ENCODE peak calls at places on chromosome 1, in ten cellular contexts. F is endothelial cell; Q is A673; Y is CD8-positive, alpha-beta T cell; M is AG10803; G is prostate gland; K is WTC11; T is fibroblast of lung; H is body of pancreas; J is GM12865. S is an unnamed sample.

GRCh38 chr1:167273027-167273800 is 52.5 kb downstream of the POU2F1 start:
- DNase-seq in F (no peak), Q (peak), Y (no peak), M (peak), G (no peak), K (no peak), T (peak), H (no peak), J (no peak), S (no peak)

GRCh38 chr1:34341896-34342295 is 165.2 kb downstream of the C1orf94 start:
- DNase-seq in F (no peak), Q (no peak), Y (no peak), M (no peak), G (no peak), K (no peak), T (no peak), H (no peak), J (no peak), S (no peak)

GRCh38 chr1:109827466-109827865 is 63.7 kb upstream of the EPS8L3 start:
- DNase-seq in F (no peak), Q (no peak), Y (no peak), M (peak), G (no peak), K (no peak), T (peak), H (no peak), J (no peak), S (no peak)

GRCh38 chr1:35449334-35450008 is 107.7 kb downstream of the KIAA0319L start:
- DNase-seq in F (no peak), Q (no peak), Y (no peak), M (peak), G (no peak), K (no peak), T (peak), H (no peak), J (no peak), S (no peak)

GRCh38 chr1:47963568-47963973 is 33.6 kb downstream of the TRABD2B start:
- DNase-seq in F (no peak), Q (no peak), Y (no peak), M (no peak), G (peak), K (no peak), T (peak), H (peak), J (no peak), S (no peak)

GRCh38 chr1:40078512-40079333 is 18.3 kb downstream of the PPT1 start:
- DNase-seq in F (peak), Q (peak), Y (peak), M (peak), G (peak), K (peak), T (peak), H (peak), J (peak), S (peak)

GRCh38 chr1:89865498-89866385 is 44.9 kb downstream of the LRRC8D start:
- DNase-seq in F (no peak), Q (peak), Y (no peak), M (peak), G (no peak), K (no peak), T (peak), H (no peak), J (no peak), S (no peak)

GRCh38 chr1:111197598-111198289 is 2.7 kb downstream of the DENND2D start:
- DNase-seq in F (peak), Q (peak), Y (peak), M (peak), G (no peak), K (peak), T (no peak), H (peak), J (peak), S (no peak)

GRCh38 chr1:23416964-23417363 is 7.6 kb downstream of the TCEA3 start:
- DNase-seq in F (no peak), Q (no peak), Y (no peak), M (no peak), G (no peak), K (no peak), T (no peak), H (no peak), J (no peak), S (no peak)

GRCh38 chr1:159076753-159077656 is at the start of gene AIM2:
- DNase-seq in F (no peak), Q (peak), Y (peak), M (peak), G (no peak), K (no peak), T (no peak), H (peak), J (peak), S (peak)

GRCh38 chr1:30777060-30777905 is 19.7 kb upstream of the LAPTM5 start:
- DNase-seq in F (no peak), Q (peak), Y (no peak), M (no peak), G (no peak), K (no peak), T (no peak), H (no peak), J (no peak), S (no peak)

GRCh38 chr1:99648107-99648506 is 2.2 kb downstream of the PALMD start:
- DNase-seq in F (no peak), Q (peak), Y (no peak), M (no peak), G (peak), K (peak), T (no peak), H (peak), J (no peak), S (no peak)

GRCh38 chr1:173190101-173190895 is 16.8 kb downstream of the TNFSF4 start:
- DNase-seq in F (no peak), Q (peak), Y (no peak), M (peak), G (peak), K (no peak), T (peak), H (peak), J (no peak), S (peak)

GRCh38 chr1:9476790-9477463 is 62.3 kb upstream of the SLC25A33 start:
- DNase-seq in F (no peak), Q (no peak), Y (no peak), M (no peak), G (no peak), K (no peak), T (no peak), H (no peak), J (peak), S (no peak)

GRCh38 chr1:77514871-77515776 is 167.3 kb downstream of the ZZZ3 start:
- DNase-seq in F (peak), Q (peak), Y (no peak), M (peak), G (no peak), K (peak), T (peak), H (no peak), J (no peak), S (no peak)

GRCh38 chr1:167915528-167916102 is 1.7 kb upstream of the ADCY10 start:
- DNase-seq in F (no peak), Q (no peak), Y (no peak), M (no peak), G (no peak), K (no peak), T (no peak), H (no peak), J (no peak), S (no peak)

GRCh38 chr1:151547119-151547899 is 7.2 kb downstream of the TUFT1 start:
- DNase-seq in F (peak), Q (peak), Y (no peak), M (peak), G (peak), K (peak), T (peak), H (peak), J (no peak), S (peak)

GRCh38 chr1:10867138-10867721 is 70.8 kb upstream of the CASZ1 start:
- DNase-seq in F (peak), Q (peak), Y (peak), M (no peak), G (peak), K (peak), T (peak), H (peak), J (peak), S (peak)

GRCh38 chr1:241654641-241655040 is 2.6 kb downstream of the WDR64 start:
- DNase-seq in F (no peak), Q (no peak), Y (no peak), M (no peak), G (no peak), K (no peak), T (no peak), H (no peak), J (no peak), S (no peak)

GRCh38 chr1:66761273-66761672 is 9.0 kb downstream of the DYNLT5 start:
- DNase-seq in F (no peak), Q (peak), Y (no peak), M (peak), G (no peak), K (no peak), T (peak), H (no peak), J (no peak), S (no peak)
- TF ChIP-seq CTCF in F (no peak), Q (peak), Y (no peak), M (peak), G (no peak), K (no peak), T (peak), H (no peak), J (no peak), S (no peak)

GRCh38 chr1:112714313-112715263 is 544 bp downstream of the PPM1J start:
- DNase-seq in F (peak), Q (no peak), Y (no peak), M (no peak), G (no peak), K (no peak), T (no peak), H (no peak), J (no peak), S (no peak)
- TF ChIP-seq CTCF in F (no peak), Q (peak), Y (no peak), M (no peak), G (no peak), K (no peak), T (no peak), H (no peak), J (no peak), S (no peak)

GRCh38 chr1:218904401-218904800 is 269.3 kb upstream of the LYPLAL1 start:
- DNase-seq in F (peak), Q (no peak), Y (no peak), M (no peak), G (no peak), K (no peak), T (no peak), H (no peak), J (no peak), S (no peak)
- TF ChIP-seq CTCF in F (no peak), Q (no peak), Y (no peak), M (no peak), G (no peak), K (no peak), T (no peak), H (no peak), J (no peak), S (no peak)

DNA sequence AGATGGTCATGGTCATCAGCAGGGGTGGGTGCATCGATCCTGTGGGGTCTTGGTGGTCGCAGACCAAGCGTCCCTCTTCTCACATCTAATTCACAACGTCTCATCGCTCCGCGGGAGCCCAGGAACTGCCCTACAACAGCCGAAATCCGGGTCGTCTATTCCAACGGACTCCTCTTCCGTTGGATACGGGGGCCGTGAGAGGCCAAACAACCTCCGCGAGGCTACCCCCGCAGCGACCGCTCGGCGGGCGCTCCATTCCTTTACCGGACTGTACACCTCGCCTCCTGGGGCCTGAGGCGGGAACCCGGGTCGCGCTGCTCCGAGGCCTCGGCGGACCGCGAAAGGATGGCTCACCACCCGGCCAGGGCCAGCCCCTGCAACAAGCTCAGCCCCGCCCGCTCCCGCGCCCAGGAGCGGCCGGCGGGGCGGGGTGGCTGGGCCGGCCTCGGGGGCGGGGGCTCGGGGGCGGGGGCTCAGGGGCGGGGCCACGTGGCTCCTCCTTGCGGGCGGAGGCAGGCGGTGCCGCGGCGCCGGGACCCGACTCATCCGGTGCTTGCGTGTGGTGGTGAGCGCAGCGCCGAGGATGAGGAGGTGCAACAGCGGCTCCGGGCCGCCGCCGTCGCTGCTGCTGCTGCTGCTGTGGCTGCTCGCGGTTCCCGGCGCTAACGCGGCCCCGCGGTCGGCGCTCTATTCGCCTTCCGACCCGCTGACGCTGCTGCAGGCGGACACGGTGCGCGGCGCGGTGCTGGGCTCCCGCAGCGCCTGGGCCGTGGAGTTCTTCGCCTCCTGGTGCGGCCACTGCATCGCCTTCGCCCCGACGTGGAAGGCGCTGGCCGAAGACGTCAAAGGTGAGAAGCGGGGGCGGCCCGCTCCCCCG is at the start of gene QSOX1:
- DNase-seq in F (peak), Q (peak), Y (peak), M (peak), G (peak), K (peak), T (peak), H (peak), J (peak), S (peak)
- TF ChIP-seq CTCF in F (peak), Q (no peak), Y (no peak), M (no peak), G (peak), K (peak), T (no peak), H (peak), J (no peak), S (peak)

GRCh38 chr1:116666090-116666489 is 1.4 kb downstream of the IGSF3 start:
- DNase-seq in F (peak), Q (no peak), Y (no peak), M (no peak), G (no peak), K (no peak), T (no peak), H (no peak), J (no peak), S (peak)
- TF ChIP-seq CTCF in F (no peak), Q (no peak), Y (no peak), M (no peak), G (no peak), K (no peak), T (no peak), H (no peak), J (no peak), S (no peak)

DNA sequence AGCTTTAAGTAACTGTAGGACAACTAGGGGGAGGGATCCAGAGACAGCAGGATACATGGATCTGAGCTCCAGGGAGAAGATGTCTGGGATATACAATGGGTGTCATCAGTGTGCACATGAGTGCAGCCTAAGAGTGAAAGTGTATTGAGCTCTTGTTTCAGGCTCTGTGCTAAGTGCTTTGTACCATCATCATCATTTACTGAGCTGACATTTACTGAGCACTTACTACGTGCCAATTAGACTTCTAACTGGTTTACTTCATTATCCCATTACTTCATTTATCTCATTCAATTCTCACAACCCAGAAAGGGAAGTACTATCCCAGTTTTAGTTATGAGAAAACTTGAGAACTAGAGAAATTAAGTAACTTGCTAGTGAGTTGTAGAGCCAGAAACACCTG is 4.5 kb upstream of the KDM4A start:
- DNase-seq in F (no peak), Q (no peak), Y (no peak), M (no peak), G (no peak), K (no peak), T (no peak), H (no peak), J (no peak), S (no peak)
- TF ChIP-seq CTCF in F (no peak), Q (no peak), Y (no peak), M (no peak), G (no peak), K (no peak), T (no peak), H (no peak), J (no peak), S (no peak)

GRCh38 chr1:247536340-247536739 is at the start of gene OR2C3:
- DNase-seq in F (no peak), Q (no peak), Y (no peak), M (no peak), G (no peak), K (no peak), T (no peak), H (no peak), J (no peak), S (no peak)

GRCh38 chr1:247535402-247535801 is 838 bp downstream of the OR2C3 start:
- DNase-seq in F (no peak), Q (no peak), Y (no peak), M (no peak), G (no peak), K (no peak), T (no peak), H (no peak), J (no peak), S (no peak)

GRCh38 chr1:247530785-247531184 is 5.5 kb downstream of the OR2C3 start:
- DNase-seq in F (no peak), Q (no peak), Y (no peak), M (no peak), G (no peak), K (no peak), T (no peak), H (no peak), J (no peak), S (no peak)

GRCh38 chr1:247528812-247529474 is 7.3 kb downstream of the OR2C3 start:
- DNase-seq in F (no peak), Q (no peak), Y (no peak), M (no peak), G (peak), K (no peak), T (no peak), H (no peak), J (no peak), S (no peak)

GRCh38 chr1:247531937-247532336 is 4.3 kb downstream of the OR2C3 start:
- DNase-seq in F (no peak), Q (no peak), Y (no peak), M (no peak), G (no peak), K (peak), T (no peak), H (no peak), J (no peak), S (no peak)
- TF ChIP-seq CTCF in F (no peak), Q (no peak), Y (no peak), M (no peak), G (no peak), K (no peak), T (no peak), H (no peak), J (no peak), S (no peak)

GRCh38 chr1:231139659-231140650 is 21.9 kb upstream of the TRIM67 start:
- DNase-seq in F (no peak), Q (no peak), Y (no peak), M (peak), G (no peak), K (no peak), T (peak), H (peak), J (no peak), S (no peak)
- TF ChIP-seq CTCF in F (no peak), Q (no peak), Y (no peak), M (no peak), G (no peak), K (no peak), T (no peak), H (no peak), J (no peak), S (no peak)

GRCh38 chr1:53323316-53323715 is 4.6 kb downstream of the LRP8 start:
- DNase-seq in F (no peak), Q (no peak), Y (no peak), M (no peak), G (no peak), K (no peak), T (no peak), H (no peak), J (no peak), S (peak)

GRCh38 chr1:53321776-53322602 is 5.9 kb downstream of the LRP8 start:
- DNase-seq in F (no peak), Q (no peak), Y (no peak), M (no peak), G (no peak), K (no peak), T (no peak), H (no peak), J (no peak), S (peak)

GRCh38 chr1:53319296-53320101 is 8.4 kb downstream of the LRP8 start:
- DNase-seq in F (no peak), Q (no peak), Y (no peak), M (no peak), G (no peak), K (no peak), T (no peak), H (no peak), J (no peak), S (peak)

GRCh38 chr1:53320646-53321045 is 7.2 kb downstream of the LRP8 start:
- DNase-seq in F (no peak), Q (no peak), Y (no peak), M (no peak), G (no peak), K (no peak), T (no peak), H (no peak), J (no peak), S (peak)

DNA sequence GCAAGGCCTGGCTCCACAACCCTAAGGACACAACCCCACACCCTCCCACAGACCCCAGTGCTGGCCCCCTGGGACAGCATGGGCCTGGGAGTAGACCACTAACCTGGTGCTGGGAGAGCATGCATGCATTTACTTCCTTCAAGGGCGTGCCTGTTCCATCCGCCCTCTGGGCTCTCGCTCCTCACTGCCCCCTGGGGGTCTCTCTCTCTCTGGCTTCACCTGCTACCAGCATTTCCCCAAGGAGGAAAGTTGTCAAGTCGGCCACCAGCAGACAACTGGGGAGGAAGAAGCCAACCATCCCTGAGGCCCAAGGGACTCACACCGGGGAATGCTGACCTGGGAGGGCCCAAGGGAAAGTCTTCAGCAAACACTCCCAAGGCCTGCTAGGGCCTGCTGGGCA is 6.5 kb downstream of the LRP8 start:
- DNase-seq in F (peak), Q (no peak), Y (no peak), M (no peak), G (no peak), K (peak), T (no peak), H (no peak), J (peak), S (no peak)
- TF ChIP-seq CTCF in F (no peak), Q (peak), Y (no peak), M (no peak), G (no peak), K (no peak), T (no peak), H (no peak), J (peak), S (no peak)

GRCh38 chr1:198156745-198157240 is at the start of gene NEK7:
- DNase-seq in F (peak), Q (peak), Y (peak), M (peak), G (peak), K (peak), T (peak), H (peak), J (peak), S (peak)
- TF ChIP-seq CTCF in F (no peak), Q (no peak), Y (no peak), M (no peak), G (peak), K (no peak), T (no peak), H (no peak), J (no peak), S (no peak)